ENCODE peak calls at places on chromosomes 12 and 14, in eight cellular contexts. C is right lobe of liver, M is lower leg skin, J is uterus, X is A549, K is IMR-90, H is HepG2, S is body of pancreas. E is an unnamed sample.

GRCh38 chr12:93100610-93101009 is 171.5 kb upstream of the EEA1 start:
- DNase-seq in M (no peak), J (no peak), C (no peak), S (no peak), K (no peak), X (no peak), H (no peak), E (no peak)

GRCh38 chr12:115464008-115464672 is 780.2 kb upstream of the TBX3 start:
- DNase-seq in K (no peak), H (no peak), S (no peak), C (no peak), J (no peak), X (no peak), M (no peak), E (no peak)

GRCh38 chr14:95533822-95534221 is 1.0 kb upstream of the GLRX5 start:
- DNase-seq in X (no peak), M (no peak), K (no peak), J (no peak), C (peak), H (no peak), S (no peak), E (no peak)

GRCh38 chr12:98736352-98737326 is 91.5 kb downstream of the APAF1 start:
- DNase-seq in J (no peak), M (no peak), X (peak), C (no peak), K (peak), S (peak), H (peak), E (no peak)

GRCh38 chr12:54689034-54689372 is 40.8 kb upstream of the DCD start:
- DNase-seq in S (no peak), H (no peak), X (no peak), K (no peak), M (no peak), J (no peak), C (no peak), E (no peak)

GRCh38 chr12:65364021-65364420 is 85.5 kb downstream of the MSRB3 start:
- DNase-seq in M (no peak), K (peak), H (no peak), S (no peak), X (no peak), J (no peak), C (no peak), E (no peak)

GRCh38 chr12:4526923-4527546 is 11.7 kb upstream of the RAD51AP1 start:
- DNase-seq in S (no peak), X (peak), M (no peak), C (no peak), J (no peak), H (peak), K (peak), E (no peak)

GRCh38 chr12:64903738-64904137 is 79.3 kb downstream of the TBC1D30 start:
- DNase-seq in J (no peak), H (no peak), M (no peak), K (peak), C (no peak), S (no peak), X (no peak), E (no peak)

GRCh38 chr12:68416826-68417225 is 84.7 kb upstream of the MDM1 start:
- DNase-seq in H (no peak), M (no peak), K (peak), S (no peak), C (no peak), J (no peak), X (no peak), E (no peak)

GRCh38 chr12:49055978-49056754 is 4.4 kb downstream of the KMT2D start:
- DNase-seq in H (peak), J (peak), K (peak), X (peak), C (no peak), M (no peak), S (peak), E (peak)

GRCh38 chr12:75954076-75954475 is 77.5 kb downstream of the PHLDA1 start:
- DNase-seq in M (no peak), J (no peak), H (peak), S (no peak), C (no peak), X (peak), K (peak), E (peak)

GRCh38 chr12:128969480-128970055 is 116.3 kb downstream of the GLT1D1 start:
- DNase-seq in S (peak), H (no peak), J (no peak), X (peak), C (peak), K (no peak), M (no peak), E (peak)

GRCh38 chr14:86055512-86055911 is 525.6 kb downstream of the FLRT2 start:
- DNase-seq in J (no peak), H (no peak), C (no peak), X (peak), K (peak), S (no peak), M (no peak), E (no peak)

GRCh38 chr12:71152838-71153237 is 5.0 kb downstream of the TSPAN8 start:
- DNase-seq in K (no peak), J (no peak), M (no peak), X (no peak), S (no peak), C (no peak), H (no peak), E (no peak)
- TF ChIP-seq POLR2A in K (no peak), J (no peak), M (no peak), X (no peak), S (no peak), C (no peak), H (no peak), E (no peak)

DNA sequence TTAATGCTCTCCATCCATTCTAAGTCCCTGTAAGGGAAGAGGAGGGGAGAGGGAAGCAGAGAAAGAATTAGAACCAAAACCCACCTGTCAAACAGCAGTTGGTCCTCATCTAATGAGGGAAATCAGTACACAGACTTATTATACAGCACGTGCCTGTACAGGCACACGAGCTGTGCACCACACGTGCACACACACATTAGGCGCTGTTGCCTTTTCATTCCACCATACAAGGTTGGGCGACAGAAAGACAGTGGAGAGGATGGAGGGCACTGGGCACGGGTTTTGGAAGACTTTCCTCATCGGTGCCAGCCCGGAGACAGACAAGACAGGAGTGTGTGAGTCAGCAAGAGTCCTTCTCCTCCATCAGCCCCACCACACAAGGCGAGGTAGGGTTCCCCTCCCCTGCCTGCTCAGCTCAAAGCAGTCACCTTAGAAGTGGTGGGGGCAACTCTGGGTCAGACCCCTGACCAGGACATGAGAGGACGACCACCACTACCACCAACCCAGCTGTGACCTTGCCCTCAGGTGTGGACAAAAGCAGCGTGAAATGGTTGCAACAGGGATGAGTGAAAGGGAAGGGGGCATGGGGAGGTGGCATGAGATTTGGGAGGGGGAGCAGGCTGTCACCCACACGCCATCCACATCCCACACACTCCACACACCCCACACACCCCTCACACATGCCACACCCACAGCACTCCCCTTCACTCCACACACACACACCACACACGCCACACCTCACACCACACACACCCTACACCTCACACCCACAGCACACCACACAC is 80.7 kb downstream of the ACTN1 start:
- DNase-seq in S (no peak), K (no peak), H (no peak), X (no peak), J (no peak), M (no peak), C (no peak), E (no peak)
- TF ChIP-seq POLR2A in S (no peak), K (no peak), H (no peak), X (no peak), J (no peak), M (no peak), C (no peak), E (no peak)

DNA sequence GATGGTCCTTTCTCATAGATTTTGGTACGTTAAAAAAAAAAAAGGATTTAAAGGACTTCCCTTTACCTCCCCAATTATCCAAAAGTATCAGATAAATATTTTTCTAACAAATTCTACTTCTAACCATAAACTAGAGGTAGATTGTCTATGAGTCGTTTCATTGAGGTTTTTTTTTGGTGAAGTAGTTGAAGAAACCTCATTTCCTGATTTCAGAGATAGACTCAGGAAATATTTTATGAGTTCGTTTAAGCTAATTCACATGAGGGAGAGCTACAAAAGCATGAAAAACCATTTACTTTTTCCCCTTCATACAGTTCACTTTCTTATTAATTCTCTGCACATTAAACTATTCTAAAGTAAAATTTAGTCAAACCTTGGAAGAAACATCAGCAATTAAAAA is 112.5 kb downstream of the RALGAPA1 start:
- DNase-seq in H (no peak), S (no peak), K (no peak), C (no peak), X (no peak), J (no peak), M (no peak), E (no peak)
- TF ChIP-seq POLR2A in H (no peak), S (no peak), K (no peak), C (no peak), X (no peak), J (no peak), M (no peak), E (no peak)

DNA sequence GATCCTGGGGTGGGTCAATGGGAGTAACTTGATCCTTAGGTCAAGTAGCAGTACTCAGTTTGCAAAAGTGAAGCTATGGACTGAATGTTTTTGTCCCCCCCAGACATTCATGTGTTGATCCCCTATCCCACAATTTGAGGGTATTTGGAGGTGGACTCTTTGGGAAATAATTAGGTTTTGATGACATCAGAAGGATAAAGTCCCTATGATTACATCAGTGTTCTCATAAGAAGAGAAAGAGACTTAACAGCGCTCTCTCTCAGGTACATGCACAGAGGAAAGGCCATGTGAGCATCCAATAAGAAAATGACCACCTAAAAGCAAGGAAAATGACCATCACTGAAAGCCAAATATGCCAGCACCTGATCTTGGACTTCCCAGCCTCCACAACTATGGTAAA is 550.8 kb downstream of the FOXG1 start:
- DNase-seq in C (no peak), M (no peak), S (no peak), H (no peak), X (no peak), K (no peak), J (no peak), E (no peak)
- TF ChIP-seq POLR2A in C (no peak), M (no peak), S (no peak), H (no peak), X (no peak), K (no peak), J (no peak), E (no peak)

GRCh38 chr12:31279525-31279924 is 46.4 kb downstream of the SINHCAF start:
- DNase-seq in S (no peak), C (no peak), M (no peak), X (no peak), J (no peak), K (no peak), H (no peak), E (no peak)
- TF ChIP-seq POLR2A in S (no peak), C (no peak), M (no peak), X (no peak), J (no peak), K (no peak), H (no peak), E (no peak)

GRCh38 chr12:2845280-2845679 is 10.4 kb upstream of the NRIP2 start:
- DNase-seq in H (no peak), X (no peak), M (no peak), C (no peak), J (peak), K (peak), S (no peak), E (no peak)
- TF ChIP-seq POLR2A in H (no peak), X (no peak), M (no peak), C (no peak), J (no peak), K (no peak), S (no peak), E (no peak)

GRCh38 chr12:121807656-121808347 is 4.0 kb downstream of the SETD1B start:
- DNase-seq in M (no peak), J (no peak), X (no peak), C (no peak), S (no peak), H (no peak), K (no peak), E (no peak)

GRCh38 chr12:121805800-121806555 is 2.2 kb downstream of the SETD1B start:
- DNase-seq in S (no peak), K (no peak), H (no peak), M (no peak), X (peak), C (peak), J (peak), E (no peak)

GRCh38 chr12:121805171-121805687 is 1.4 kb downstream of the SETD1B start:
- DNase-seq in H (no peak), M (peak), K (no peak), C (peak), J (peak), S (no peak), X (peak), E (peak)

GRCh38 chr12:121808623-121809022 is 4.8 kb downstream of the SETD1B start:
- DNase-seq in J (no peak), K (no peak), H (no peak), S (no peak), M (no peak), X (no peak), C (no peak), E (no peak)

GRCh38 chr12:121806556-121807308 is 2.9 kb downstream of the SETD1B start:
- DNase-seq in K (no peak), J (peak), S (no peak), M (no peak), C (peak), X (peak), H (no peak), E (peak)
- TF ChIP-seq POLR2A in K (no peak), J (no peak), S (no peak), M (no peak), C (peak), X (no peak), H (no peak), E (no peak)

DNA sequence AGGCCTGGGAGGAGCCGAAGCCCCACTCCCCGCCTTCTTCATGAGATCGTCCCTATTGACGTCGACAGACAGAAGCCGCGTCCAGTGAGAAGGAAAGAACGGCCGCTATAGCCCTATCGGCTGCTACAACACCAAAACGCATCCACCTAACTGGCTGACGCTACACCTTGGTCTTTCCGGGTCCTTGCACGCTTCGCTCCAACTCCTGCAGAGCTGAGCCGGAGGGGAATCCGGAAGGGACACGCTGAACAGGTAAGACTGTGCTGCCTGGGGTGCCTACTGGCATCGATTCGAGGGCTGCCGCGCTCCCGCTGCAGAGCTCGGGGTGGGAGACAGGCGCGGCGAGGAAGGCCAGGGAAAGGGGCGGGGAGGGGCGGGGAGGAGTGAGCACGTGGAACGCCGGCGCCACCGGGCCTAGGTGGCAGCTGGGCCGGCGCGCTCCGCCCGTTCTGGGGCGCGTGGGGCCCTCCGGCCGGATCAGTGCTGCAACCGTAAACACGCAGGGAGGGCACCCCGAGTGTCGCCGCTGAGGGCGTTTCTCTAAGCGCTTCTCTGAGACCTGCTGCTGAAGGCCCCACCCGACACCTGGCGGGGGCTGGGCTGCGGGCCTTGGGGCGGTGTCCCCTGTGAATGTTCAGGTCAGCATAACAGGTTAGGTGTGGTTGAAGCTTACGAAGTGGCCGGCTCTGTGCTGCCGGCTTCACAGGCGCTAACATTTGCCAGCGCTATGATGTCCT is at the start of gene DCAF4:
- DNase-seq in S (peak), J (peak), C (peak), K (peak), H (peak), M (peak), X (peak), E (peak)
- TF ChIP-seq POLR2A in S (peak), J (no peak), C (peak), K (no peak), H (peak), M (no peak), X (peak), E (peak)

GRCh38 chr14:89617471-89618291 is 200.6 kb upstream of the FOXN3 start:
- DNase-seq in K (peak), S (peak), H (peak), C (no peak), X (no peak), J (no peak), M (peak), E (no peak)

GRCh38 chr14:89618309-89618708 is 201.3 kb upstream of the FOXN3 start:
- DNase-seq in H (peak), J (no peak), X (no peak), S (no peak), K (no peak), C (no peak), M (no peak), E (no peak)

GRCh38 chr14:89619616-89620273 is 202.7 kb upstream of the FOXN3 start:
- DNase-seq in K (no peak), H (no peak), J (no peak), M (no peak), S (no peak), X (no peak), C (no peak), E (no peak)

GRCh38 chr14:89620436-89620835 is 203.4 kb upstream of the FOXN3 start:
- DNase-seq in K (no peak), X (no peak), C (no peak), S (no peak), M (no peak), J (no peak), H (no peak), E (no peak)

GRCh38 chr14:89618821-89619551 is 202.0 kb upstream of the FOXN3 start:
- DNase-seq in M (peak), K (peak), X (peak), S (peak), H (peak), J (peak), C (peak), E (peak)
- TF ChIP-seq POLR2A in M (no peak), K (peak), X (no peak), S (peak), H (peak), J (peak), C (peak), E (no peak)

DNA sequence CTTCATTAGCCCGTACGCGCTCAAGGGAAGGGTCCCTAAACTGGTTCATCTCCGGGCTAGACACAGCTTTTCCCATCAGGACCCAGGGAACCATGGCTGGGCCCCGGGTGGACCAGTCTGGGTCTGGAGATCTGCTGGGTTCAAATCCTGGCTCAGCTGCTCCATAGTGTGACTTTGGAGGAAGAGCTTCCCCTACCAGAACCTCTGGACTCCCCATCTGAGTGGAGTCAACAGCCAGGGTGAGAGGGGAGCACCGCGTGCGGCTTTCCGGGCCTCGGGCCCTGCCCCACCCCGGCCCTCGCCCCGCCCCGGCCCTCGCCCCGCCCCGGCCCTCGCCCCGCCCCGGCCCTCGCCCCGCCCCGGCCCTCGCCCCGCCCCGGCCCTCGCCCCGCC is 41.2 kb downstream of the BEGAIN start:
- DNase-seq in X (no peak), M (no peak), K (no peak), C (no peak), S (peak), H (no peak), J (peak), E (no peak)
- TF ChIP-seq POLR2A in X (no peak), M (no peak), K (no peak), C (no peak), S (no peak), H (no peak), J (no peak), E (no peak)

E was measured in H54.